ENCODE peak calls at places on chromosomes 13 and 19, in seven cellular contexts. V, K, A, W, P, G and I are unnamed samples.

GRCh38 chr13:59700281-59700680 is 463.4 kb downstream of the DIAPH3 start:
- DNase-seq in V (no peak), A (no peak), K (no peak), G (no peak), W (no peak), P (peak), I (no peak)

GRCh38 chr19:4454952-4455738 is 2.4 kb downstream of the UBXN6 start:
- DNase-seq in W (peak), G (no peak), V (no peak), A (no peak), K (no peak), P (peak), I (no peak)

GRCh38 chr13:21997726-21998125 is 326.9 kb downstream of the FGF9 start:
- DNase-seq in A (no peak), K (no peak), P (no peak), W (no peak), V (no peak), G (no peak), I (no peak)

GRCh38 chr19:2333027-2333806 is 4.7 kb downstream of the SPPL2B start:
- DNase-seq in G (no peak), K (peak), W (no peak), P (no peak), A (no peak), V (no peak), I (no peak)

GRCh38 chr13:110629735-110630134 is 14.4 kb downstream of the NAXD start:
- DNase-seq in G (no peak), K (no peak), W (no peak), V (no peak), A (no peak), P (no peak), I (no peak)

GRCh38 chr19:19482785-19483625 is 32.3 kb downstream of the TSSK6 start:
- DNase-seq in P (no peak), K (no peak), V (no peak), G (no peak), W (no peak), A (no peak), I (no peak)

GRCh38 chr13:111663505-111663904 is 343.1 kb downstream of the TEX29 start:
- DNase-seq in W (no peak), P (no peak), V (no peak), K (no peak), G (no peak), A (no peak), I (no peak)

GRCh38 chr13:26698392-26699196 is 62.0 kb downstream of the GPR12 start:
- DNase-seq in A (peak), G (peak), P (peak), W (peak), K (peak), V (peak), I (peak)

GRCh38 chr13:37648604-37649003 is 50.0 kb upstream of the POSTN start:
- DNase-seq in W (no peak), A (no peak), K (no peak), P (peak), V (no peak), G (no peak), I (no peak)

GRCh38 chr19:5580116-5580515 is 12.4 kb upstream of the TINCR start:
- DNase-seq in G (no peak), A (no peak), K (no peak), V (no peak), P (no peak), W (no peak), I (peak)

GRCh38 chr19:58047672-58048071 is 11.4 kb upstream of the ZNF135 start:
- DNase-seq in K (no peak), P (no peak), G (no peak), W (no peak), A (no peak), V (no peak), I (no peak)

GRCh38 chr19:40523322-40524047 is 53.2 kb upstream of the SHKBP1 start:
- DNase-seq in P (peak), W (no peak), G (peak), A (peak), K (peak), V (no peak), I (peak)

GRCh38 chr13:26221399-26221720 is 754 bp downstream of the RNF6 start:
- DNase-seq in K (no peak), P (no peak), G (no peak), W (no peak), A (no peak), V (no peak), I (no peak)

GRCh38 chr13:90311929-90312328 is 1035.6 kb upstream of the MIR17HG start:
- DNase-seq in G (no peak), V (no peak), A (no peak), P (no peak), W (no peak), K (no peak), I (no peak)

GRCh38 chr19:41192574-41193419 is at the start of gene CYP2S1:
- DNase-seq in K (no peak), W (no peak), V (no peak), G (no peak), A (no peak), P (peak), I (no peak)

GRCh38 chr13:109135018-109135417 is 505.6 kb downstream of the MYO16 start:
- DNase-seq in A (no peak), G (no peak), P (no peak), W (no peak), V (no peak), K (no peak), I (no peak)

GRCh38 chr13:112723771-112724170 is 33.9 kb downstream of the ATP11A start:
- DNase-seq in V (no peak), W (no peak), A (no peak), P (no peak), K (no peak), G (no peak), I (no peak)